ENCODE peak calls at places on chromosomes 2 and 18, in seven cellular contexts. K is NCI-H524; J is activated CD8-positive, alpha-beta memory T cell treated with anti-CD3 and anti-CD28 coated beads for 1 hour; F is smooth muscle cell of the brain vasculature; O is GM04503; D is GDM1; T is lung microvascular endothelial cell. X is an unnamed sample.

GRCh38 chr2:239820836-239821693 is 204.1 kb downstream of the NDUFA10 start:
- DNase-seq in K (peak; percentile 17), J (no peak), F (no peak), O (no peak), D (no peak), T (no peak), X (no peak)

GRCh38 chr2:108409768-108410167 is 32.0 kb downstream of the SULT1C4 start:
- DNase-seq in K (no peak), J (no peak), F (no peak), O (peak; percentile 47), D (no peak), T (no peak), X (no peak)

GRCh38 chr2:218125095-218125494 is 733 bp upstream of the CXCR2 start:
- DNase-seq in K (no peak), J (no peak), F (no peak), O (no peak), D (no peak), T (no peak), X (no peak)

GRCh38 chr18:68024716-68025115 is 508.2 kb upstream of the DSEL start:
- DNase-seq in K (no peak), J (no peak), F (no peak), O (no peak), D (no peak), T (no peak), X (no peak)

GRCh38 chr2:57760448-57760847 is 286.2 kb upstream of the VRK2 start:
- DNase-seq in K (peak; percentile 21), J (no peak), F (no peak), O (no peak), D (no peak), T (no peak), X (no peak)

GRCh38 chr2:9696731-9697130 is 65.9 kb upstream of the YWHAQ start:
- DNase-seq in K (no peak), J (no peak), F (no peak), O (no peak), D (no peak), T (no peak), X (no peak)

GRCh38 chr2:16135913-16136310 is 195.6 kb downstream of the MYCN start:
- DNase-seq in K (no peak), J (no peak), F (no peak), O (no peak), D (no peak), T (no peak), X (no peak)

GRCh38 chr2:127996160-127996559 is 31.7 kb downstream of the SAP130 start:
- DNase-seq in K (no peak), J (no peak), F (no peak), O (no peak), D (no peak), T (no peak), X (no peak)

GRCh38 chr2:149038442-149039212 is at the start of gene LYPD6B:
- DNase-seq in K (peak; percentile 46), J (no peak), F (no peak), O (no peak), D (no peak), T (no peak), X (no peak)

GRCh38 chr2:194697439-194697838 is 959.6 kb upstream of the SLC39A10 start:
- DNase-seq in K (no peak), J (no peak), F (no peak), O (no peak), D (no peak), T (no peak), X (no peak)

GRCh38 chr18:22348521-22349316 is 69.0 kb downstream of the CTAGE1 start:
- DNase-seq in K (peak; percentile 27), J (no peak), F (no peak), O (no peak), D (no peak), T (peak; percentile 41), X (no peak)

GRCh38 chr18:10020176-10020575 is 106.4 kb downstream of the VAPA start:
- DNase-seq in K (no peak), J (no peak), F (no peak), O (no peak), D (no peak), T (no peak), X (peak; percentile 4)

GRCh38 chr18:22163432-22163831 is 6.0 kb upstream of the GATA6 start:
- DNase-seq in K (no peak), J (no peak), F (no peak), O (no peak), D (no peak), T (no peak), X (no peak)

GRCh38 chr2:144670080-144670479 is 150.2 kb upstream of the ZEB2 start:
- DNase-seq in K (no peak), J (no peak), F (no peak), O (no peak), D (no peak), T (no peak), X (no peak)

GRCh38 chr2:170191166-170191872 is 13.4 kb downstream of the MYO3B start:
- DNase-seq in K (no peak), J (no peak), F (no peak), O (no peak), D (no peak), T (no peak), X (no peak)

GRCh38 chr2:8148260-8148880 is 533.5 kb upstream of the ID2 start:
- DNase-seq in K (no peak), J (no peak), F (no peak), O (peak; percentile 66), D (no peak), T (peak; percentile 56), X (no peak)

GRCh38 chr18:48476550-48476917 is 62.3 kb upstream of the CTIF start:
- DNase-seq in K (no peak), J (no peak), F (no peak), O (no peak), D (no peak), T (no peak), X (no peak)

GRCh38 chr2:205496777-205497176 is 185.5 kb upstream of the NRP2 start:
- DNase-seq in K (no peak), J (no peak), F (no peak), O (no peak), D (no peak), T (no peak), X (no peak)

GRCh38 chr2:219628235-219628985 is 980 bp downstream of the SLC4A3 start:
- DNase-seq in K (no peak), J (no peak), F (no peak), O (no peak), D (no peak), T (no peak), X (no peak)

GRCh38 chr18:7847357-7847756 is 280.2 kb downstream of the PTPRM start:
- DNase-seq in K (no peak), J (no peak), F (no peak), O (no peak), D (no peak), T (no peak), X (no peak)

GRCh38 chr2:66109419-66109818 is 325.5 kb upstream of the MEIS1 start:
- DNase-seq in K (no peak), J (no peak), F (no peak), O (no peak), D (no peak), T (no peak), X (no peak)

GRCh38 chr2:171598713-171599319 is 76.5 kb downstream of the CYBRD1 start:
- DNase-seq in K (peak; percentile 69), J (no peak), F (peak; percentile 24), O (no peak), D (peak; percentile 40), T (peak; percentile 77), X (no peak)

GRCh38 chr2:98085649-98086048 is 1.3 kb upstream of the VWA3B start:
- DNase-seq in K (no peak), J (no peak), F (no peak), O (no peak), D (no peak), T (no peak), X (no peak)

GRCh38 chr2:234156326-234156725 is 105.8 kb downstream of the SPP2 start:
- DNase-seq in K (peak; percentile 90), J (no peak), F (no peak), O (no peak), D (no peak), T (no peak), X (no peak)

GRCh38 chr2:42971381-42971780 is 179.0 kb upstream of the HAAO start:
- DNase-seq in K (no peak), J (no peak), F (no peak), O (no peak), D (no peak), T (no peak), X (no peak)

GRCh38 chr2:34549710-34550345 is 950.7 kb upstream of the FAM98A start:
- DNase-seq in K (no peak), J (no peak), F (no peak), O (no peak), D (no peak), T (no peak), X (no peak)

GRCh38 chr2:69701100-69701945 is 40.6 kb upstream of the ANXA4 start:
- DNase-seq in K (no peak), J (no peak), F (no peak), O (no peak), D (no peak), T (no peak), X (no peak)

GRCh38 chr18:47549141-47549540 is 297.7 kb upstream of the SKOR2 start:
- DNase-seq in K (no peak), J (no peak), F (no peak), O (no peak), D (no peak), T (no peak), X (no peak)

GRCh38 chr18:22171839-22172582 is 2.6 kb downstream of the GATA6 start:
- DNase-seq in K (no peak), J (no peak), F (no peak), O (no peak), D (no peak), T (peak; percentile 38), X (no peak)

GRCh38 chr18:5693637-5694175 is 149.9 kb upstream of the EPB41L3 start:
- DNase-seq in K (no peak), J (no peak), F (no peak), O (no peak), D (no peak), T (no peak), X (no peak)

GRCh38 chr2:223007531-223007930 is 44.5 kb upstream of the KCNE4 start:
- DNase-seq in K (no peak), J (no peak), F (peak; percentile 43), O (no peak), D (no peak), T (no peak), X (no peak)

GRCh38 chr2:218711550-218711929 is 905 bp downstream of the TTLL4 start:
- DNase-seq in K (peak; percentile 24), J (no peak), F (no peak), O (no peak), D (no peak), T (peak; percentile 8), X (no peak)

GRCh38 chr18:8794133-8794986 is 89.0 kb downstream of the MTCL1 start:
- DNase-seq in K (peak; percentile 16), J (no peak), F (no peak), O (peak; percentile 59), D (no peak), T (no peak), X (no peak)

GRCh38 chr2:44916291-44916690 is 25.2 kb upstream of the SIX3 start:
- DNase-seq in K (no peak), J (no peak), F (no peak), O (no peak), D (no peak), T (no peak), X (no peak)

GRCh38 chr18:58579561-58580047 is 49.3 kb downstream of the ALPK2 start:
- DNase-seq in K (no peak), J (no peak), F (no peak), O (peak; percentile 90), D (no peak), T (no peak), X (no peak)

GRCh38 chr18:6920099-6920955 is 190.8 kb downstream of the ARHGAP28 start:
- DNase-seq in K (peak; percentile 77), J (no peak), F (peak; percentile 49), O (peak; percentile 13), D (peak; percentile 31), T (peak; percentile 68), X (peak; percentile 27)

GRCh38 chr2:202237787-202238233 is 587 bp downstream of the SUMO1 start:
- DNase-seq in K (peak; percentile 26), J (no peak), F (no peak), O (no peak), D (no peak), T (peak; percentile 31), X (no peak)